ENCODE peak calls at places on chromosomes 3 and 15, in five cellular contexts. One of them, this sample, is unnamed.
A peak's percentile ranks its signal among the peaks of the same experiment; 100 is the strongest.

GRCh38 chr15:58684751-58685150 is 64.8 kb downstream of the ADAM10 start:
- DNase-seq in lower lobe of right lung: no peak
- DNase-seq in A549: no peak
- DNase-seq in heart right ventricle: no peak
- DNase-seq in fibroblast of lung: peak; percentile 75
- DNase-seq in this sample: no peak

GRCh38 chr3:97148891-97149290 is 334.5 kb downstream of the EPHA6 start:
- DNase-seq in fibroblast of lung: no peak
- DNase-seq in lower lobe of right lung: no peak
- DNase-seq in heart right ventricle: no peak
- DNase-seq in A549: no peak
- DNase-seq in this sample: no peak

GRCh38 chr3:138081371-138082084 is 33.9 kb downstream of the DZIP1L start:
- DNase-seq in lower lobe of right lung: no peak
- DNase-seq in heart right ventricle: no peak
- DNase-seq in A549: no peak
- DNase-seq in fibroblast of lung: peak; percentile 83
- DNase-seq in this sample: no peak

GRCh38 chr15:75687486-75688277 is 25.0 kb downstream of the CSPG4 start:
- DNase-seq in lower lobe of right lung: no peak
- DNase-seq in A549: no peak
- DNase-seq in heart right ventricle: no peak
- DNase-seq in fibroblast of lung: no peak
- DNase-seq in this sample: no peak

GRCh38 chr3:23859012-23859743 is 53.4 kb downstream of the UBE2E1 start:
- DNase-seq in fibroblast of lung: no peak
- DNase-seq in lower lobe of right lung: no peak
- DNase-seq in A549: no peak
- DNase-seq in heart right ventricle: no peak
- DNase-seq in this sample: no peak

GRCh38 chr3:193673845-193674244 is 80.8 kb downstream of the OPA1 start:
- DNase-seq in A549: no peak
- DNase-seq in fibroblast of lung: no peak
- DNase-seq in lower lobe of right lung: no peak
- DNase-seq in heart right ventricle: no peak
- DNase-seq in this sample: no peak

GRCh38 chr3:159884661-159885402 is 103.8 kb upstream of the IL12A start:
- DNase-seq in A549: peak; percentile 44
- DNase-seq in heart right ventricle: no peak
- DNase-seq in lower lobe of right lung: no peak
- DNase-seq in fibroblast of lung: no peak
- DNase-seq in this sample: no peak

GRCh38 chr3:70989174-70989573 is 594.4 kb downstream of the FOXP1 start:
- DNase-seq in fibroblast of lung: peak; percentile 89
- DNase-seq in A549: no peak
- DNase-seq in heart right ventricle: no peak
- DNase-seq in lower lobe of right lung: no peak
- DNase-seq in this sample: no peak

GRCh38 chr3:7847021-7847420 is 654.6 kb upstream of the LMCD1 start:
- DNase-seq in fibroblast of lung: peak; percentile 5
- DNase-seq in lower lobe of right lung: no peak
- DNase-seq in heart right ventricle: no peak
- DNase-seq in A549: no peak
- DNase-seq in this sample: no peak

GRCh38 chr3:69649120-69649519 is 90.1 kb upstream of the MITF start:
- DNase-seq in A549: peak; percentile 29
- DNase-seq in fibroblast of lung: peak; percentile 76
- DNase-seq in lower lobe of right lung: no peak
- DNase-seq in heart right ventricle: no peak
- DNase-seq in this sample: no peak

GRCh38 chr3:80526153-80526552 is 758.4 kb upstream of the ROBO1 start:
- DNase-seq in fibroblast of lung: no peak
- DNase-seq in A549: no peak
- DNase-seq in lower lobe of right lung: no peak
- DNase-seq in heart right ventricle: no peak
- DNase-seq in this sample: no peak

GRCh38 chr3:123853686-123854372 is 30.3 kb downstream of the MYLK start:
- DNase-seq in A549: no peak
- DNase-seq in heart right ventricle: no peak
- DNase-seq in fibroblast of lung: no peak
- DNase-seq in lower lobe of right lung: no peak
- DNase-seq in this sample: no peak

GRCh38 chr15:37789392-37789776 is 145.1 kb upstream of the TMCO5A start:
- DNase-seq in fibroblast of lung: no peak
- DNase-seq in lower lobe of right lung: no peak
- DNase-seq in A549: no peak
- DNase-seq in heart right ventricle: no peak
- DNase-seq in this sample: no peak

GRCh38 chr15:34216527-34217270 is 6.8 kb upstream of the KATNBL1 start:
- DNase-seq in lower lobe of right lung: no peak
- DNase-seq in fibroblast of lung: no peak
- DNase-seq in heart right ventricle: no peak
- DNase-seq in A549: no peak
- DNase-seq in this sample: no peak

GRCh38 chr3:55329849-55330248 is 157.3 kb downstream of the WNT5A start:
- DNase-seq in lower lobe of right lung: no peak
- DNase-seq in heart right ventricle: no peak
- DNase-seq in fibroblast of lung: peak; percentile 97
- DNase-seq in A549: no peak
- DNase-seq in this sample: no peak

GRCh38 chr15:67091073-67091965 is 25.9 kb downstream of the SMAD3 start:
- DNase-seq in lower lobe of right lung: peak; percentile 69
- DNase-seq in A549: peak; percentile 89
- DNase-seq in fibroblast of lung: peak; percentile 99
- DNase-seq in heart right ventricle: peak; percentile 84
- DNase-seq in this sample: peak; percentile 72

GRCh38 chr15:33200444-33200843 is 5.9 kb upstream of the FMN1 start:
- DNase-seq in lower lobe of right lung: no peak
- DNase-seq in heart right ventricle: no peak
- DNase-seq in A549: no peak
- DNase-seq in fibroblast of lung: peak; percentile 77
- DNase-seq in this sample: no peak

GRCh38 chr3:17969244-17969643 is 226.8 kb upstream of the TBC1D5 start:
- DNase-seq in heart right ventricle: no peak
- DNase-seq in A549: no peak
- DNase-seq in fibroblast of lung: no peak
- DNase-seq in lower lobe of right lung: no peak
- DNase-seq in this sample: no peak

GRCh38 chr3:126454026-126454425 is 21.7 kb downstream of the ZXDC start:
- DNase-seq in fibroblast of lung: no peak
- DNase-seq in A549: no peak
- DNase-seq in heart right ventricle: no peak
- DNase-seq in lower lobe of right lung: no peak
- DNase-seq in this sample: no peak

GRCh38 chr3:69944931-69945493 is 54.5 kb upstream of the SAMMSON start:
- DNase-seq in heart right ventricle: no peak
- DNase-seq in A549: no peak
- DNase-seq in fibroblast of lung: no peak
- DNase-seq in lower lobe of right lung: no peak
- DNase-seq in this sample: no peak

GRCh38 chr15:51382787-51383186 is 41.3 kb downstream of the GLDN start:
- DNase-seq in heart right ventricle: no peak
- DNase-seq in fibroblast of lung: peak; percentile 39
- DNase-seq in lower lobe of right lung: no peak
- DNase-seq in A549: peak; percentile 48
- DNase-seq in this sample: no peak

GRCh38 chr3:38314767-38315487 is 31.7 kb upstream of the XYLB start:
- DNase-seq in fibroblast of lung: no peak
- DNase-seq in lower lobe of right lung: no peak
- DNase-seq in A549: no peak
- DNase-seq in heart right ventricle: no peak
- DNase-seq in this sample: no peak

GRCh38 chr3:117355566-117355965 is 646.0 kb downstream of the TUSC7 start:
- DNase-seq in A549: peak; percentile 41
- DNase-seq in fibroblast of lung: peak; percentile 1
- DNase-seq in heart right ventricle: no peak
- DNase-seq in lower lobe of right lung: no peak
- DNase-seq in this sample: no peak

GRCh38 chr3:69781593-69781992 is 42.3 kb downstream of the MITF start:
- DNase-seq in A549: no peak
- DNase-seq in heart right ventricle: no peak
- DNase-seq in fibroblast of lung: no peak
- DNase-seq in lower lobe of right lung: no peak
- DNase-seq in this sample: no peak

GRCh38 chr3:170418422-170419300 is at the start of gene CLDN11:
- DNase-seq in A549: no peak
- DNase-seq in lower lobe of right lung: no peak
- DNase-seq in heart right ventricle: peak; percentile 10
- DNase-seq in fibroblast of lung: peak; percentile 63
- DNase-seq in this sample: no peak

GRCh38 chr15:55387027-55387426 is 21.1 kb downstream of the CCPG1 start:
- DNase-seq in fibroblast of lung: no peak
- DNase-seq in heart right ventricle: no peak
- DNase-seq in lower lobe of right lung: no peak
- DNase-seq in A549: no peak
- DNase-seq in this sample: no peak

GRCh38 chr15:44536298-44536961 is 517 bp upstream of the EIF3J start:
- DNase-seq in heart right ventricle: peak; percentile 88
- DNase-seq in A549: no peak
- DNase-seq in lower lobe of right lung: peak; percentile 91
- DNase-seq in fibroblast of lung: peak; percentile 78
- DNase-seq in this sample: peak; percentile 90

GRCh38 chr3:71579934-71580318 is 3.6 kb downstream of the FOXP1 start:
- DNase-seq in A549: peak; percentile 14
- DNase-seq in heart right ventricle: no peak
- DNase-seq in fibroblast of lung: peak; percentile 84
- DNase-seq in lower lobe of right lung: no peak
- DNase-seq in this sample: no peak

GRCh38 chr3:87082806-87083440 is 92.0 kb upstream of the VGLL3 start:
- DNase-seq in heart right ventricle: peak; percentile 23
- DNase-seq in A549: peak; percentile 81
- DNase-seq in lower lobe of right lung: no peak
- DNase-seq in fibroblast of lung: peak; percentile 54
- DNase-seq in this sample: no peak

GRCh38 chr15:92817339-92817886 is 82.7 kb upstream of the CHD2 start:
- DNase-seq in fibroblast of lung: peak; percentile 24
- DNase-seq in heart right ventricle: no peak
- DNase-seq in lower lobe of right lung: no peak
- DNase-seq in A549: no peak
- DNase-seq in this sample: no peak

GRCh38 chr15:60362318-60363023 is 35.3 kb downstream of the ANXA2 start:
- DNase-seq in lower lobe of right lung: no peak
- DNase-seq in A549: peak; percentile 86
- DNase-seq in fibroblast of lung: peak; percentile 86
- DNase-seq in heart right ventricle: no peak
- DNase-seq in this sample: no peak

GRCh38 chr3:155327430-155327829 is 33.9 kb upstream of the STRIT1 start:
- DNase-seq in fibroblast of lung: no peak
- DNase-seq in A549: no peak
- DNase-seq in lower lobe of right lung: no peak
- DNase-seq in heart right ventricle: no peak
- DNase-seq in this sample: no peak

GRCh38 chr15:96553006-96553405 is 222.5 kb downstream of the NR2F2 start:
- DNase-seq in heart right ventricle: no peak
- DNase-seq in lower lobe of right lung: no peak
- DNase-seq in fibroblast of lung: no peak
- DNase-seq in A549: no peak
- DNase-seq in this sample: no peak

GRCh38 chr3:152192050-152192449 is 76.7 kb upstream of the MBNL1 start:
- DNase-seq in A549: no peak
- DNase-seq in lower lobe of right lung: no peak
- DNase-seq in fibroblast of lung: no peak
- DNase-seq in heart right ventricle: no peak
- DNase-seq in this sample: no peak

DNA sequence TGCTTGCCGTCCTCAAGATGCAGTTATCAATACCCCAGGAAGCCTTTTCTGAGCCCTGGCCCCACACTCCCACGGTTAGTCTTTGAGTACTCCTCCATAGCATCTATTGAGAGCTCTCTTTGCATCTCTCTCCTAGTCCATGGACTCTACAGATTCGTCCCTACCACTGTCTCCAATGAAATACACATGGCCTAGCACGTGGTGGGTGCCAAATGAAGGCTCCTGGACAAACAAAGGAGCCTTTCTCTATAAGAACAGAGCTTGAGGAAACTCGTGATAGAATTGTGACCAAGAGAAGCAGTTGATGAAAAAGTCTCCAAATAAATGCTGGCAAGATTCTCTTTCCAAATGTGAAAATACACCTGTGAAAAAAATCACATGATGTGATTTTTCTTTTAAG is 166.1 kb downstream of the GABRG3 start:
- DNase-seq in A549: no peak
- DNase-seq in heart right ventricle: no peak
- DNase-seq in lower lobe of right lung: no peak
- DNase-seq in fibroblast of lung: no peak
- DNase-seq in this sample: no peak
- H3K9me3 ChIP-seq in A549: peaks cover under 1% of the 10 kb centered on the region
- H3K9me3 ChIP-seq in heart right ventricle: no peaks in the 10 kb centered on the region
- H3K9me3 ChIP-seq in lower lobe of right lung: no peaks in the 10 kb centered on the region
- H3K9me3 ChIP-seq in fibroblast of lung: no peaks in the 10 kb centered on the region
- H3K9me3 ChIP-seq in this sample: no peaks in the 10 kb centered on the region

GRCh38 chr3:10470120-10470665 is 35.2 kb downstream of the ATP2B2 start:
- DNase-seq in heart right ventricle: no peak
- DNase-seq in fibroblast of lung: no peak
- DNase-seq in A549: no peak
- DNase-seq in lower lobe of right lung: no peak
- DNase-seq in this sample: no peak
- H3K4me1 ChIP-seq in heart right ventricle: no peaks in the 10 kb centered on the region
- H3K4me1 ChIP-seq in fibroblast of lung: no peaks in the 10 kb centered on the region
- H3K4me1 ChIP-seq in A549: no peaks in the 10 kb centered on the region
- H3K4me1 ChIP-seq in lower lobe of right lung: no peaks in the 10 kb centered on the region
- H3K4me1 ChIP-seq in this sample: no peaks in the 10 kb centered on the region

DNA sequence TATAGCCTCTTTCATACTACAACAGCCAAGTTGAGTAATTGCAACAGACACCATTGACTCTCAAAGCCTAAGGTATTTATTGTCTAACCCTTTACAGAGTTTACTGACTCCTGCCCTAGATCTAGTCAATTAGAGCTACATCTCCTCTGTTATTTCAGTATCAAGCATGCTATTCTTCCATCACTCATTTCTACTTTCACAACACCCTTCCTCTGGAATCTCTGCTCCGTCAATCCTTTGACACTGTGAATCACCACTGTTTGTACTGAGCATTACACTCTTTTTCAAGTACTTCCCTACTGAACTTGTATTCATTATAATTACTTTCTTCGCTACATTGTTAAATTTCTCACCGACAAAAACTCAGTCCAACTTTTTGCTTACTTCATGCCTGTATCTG is 121.8 kb downstream of the ZNF609 start:
- DNase-seq in A549: no peak
- DNase-seq in heart right ventricle: no peak
- DNase-seq in lower lobe of right lung: no peak
- DNase-seq in fibroblast of lung: peak; percentile 60
- DNase-seq in this sample: no peak
- H3K9me3 ChIP-seq in A549: peaks cover 32% of the 10 kb centered on the region
- H3K9me3 ChIP-seq in heart right ventricle: peaks cover 8% of the 10 kb centered on the region
- H3K9me3 ChIP-seq in lower lobe of right lung: peaks cover 15% of the 10 kb centered on the region
- H3K9me3 ChIP-seq in fibroblast of lung: peaks cover 2% of the 10 kb centered on the region
- H3K9me3 ChIP-seq in this sample: peaks cover 16% of the 10 kb centered on the region

DNA sequence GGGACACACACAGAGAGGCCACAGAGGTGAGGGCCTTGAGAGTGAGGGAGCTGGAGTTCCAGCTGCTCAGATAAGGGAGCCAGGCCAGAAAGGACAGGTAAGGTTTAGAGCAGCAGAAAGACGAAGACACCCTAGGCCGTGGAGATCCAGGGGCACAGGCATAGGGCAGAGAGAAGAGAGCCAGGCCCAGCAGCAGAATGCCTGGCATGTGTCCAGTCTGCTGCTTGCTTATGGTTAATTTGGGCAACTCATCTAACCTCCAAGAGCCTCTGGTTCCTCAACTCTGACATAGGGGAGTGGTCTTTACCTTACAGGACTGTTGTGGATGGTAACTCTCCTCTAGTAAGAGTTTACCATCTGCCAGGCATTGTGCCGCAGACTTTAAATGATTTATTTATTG is 35.9 kb downstream of the STARD5 start:
- DNase-seq in heart right ventricle: no peak
- DNase-seq in fibroblast of lung: no peak
- DNase-seq in lower lobe of right lung: no peak
- DNase-seq in A549: no peak
- DNase-seq in this sample: no peak
- H3K4me1 ChIP-seq in heart right ventricle: no peaks in the 10 kb centered on the region
- H3K4me1 ChIP-seq in fibroblast of lung: no peaks in the 10 kb centered on the region
- H3K4me1 ChIP-seq in lower lobe of right lung: peaks cover 10% of the 10 kb centered on the region
- H3K4me1 ChIP-seq in A549: no peaks in the 10 kb centered on the region
- H3K4me1 ChIP-seq in this sample: no peaks in the 10 kb centered on the region